ENCODE peak calls at places on chromosomes 11 and 22, in six cellular contexts. O is pancreas, K is fibroblast of lung, D is left lung, P is tibial artery, J is left ventricle myocardium inferior. A is an unnamed sample.

GRCh38 chr22:36430863-36431262 is 43.1 kb upstream of the MYH9 start:
- DNase-seq in D (no peak), O (no peak), K (peak), J (no peak), P (no peak), A (no peak)

GRCh38 chr22:38870312-38870741 is 1.7 kb downstream of the CBX6 start:
- DNase-seq in P (peak), K (peak), O (peak), D (peak), J (peak), A (peak)

GRCh38 chr11:121536116-121536515 is 83.3 kb upstream of the SORL1-AS1 start:
- DNase-seq in D (no peak), K (no peak), O (no peak), J (no peak), P (no peak), A (no peak)

GRCh38 chr11:96156379-96156722 is 186.6 kb downstream of the MAML2 start:
- DNase-seq in D (no peak), O (no peak), J (no peak), P (peak), K (no peak), A (no peak)

GRCh38 chr22:49973018-49973965 is 12.7 kb downstream of the PIM3 start:
- DNase-seq in K (peak), J (no peak), D (no peak), O (no peak), P (peak), A (no peak)

GRCh38 chr11:66851251-66851620 is 5.6 kb upstream of the LRFN4 start:
- DNase-seq in J (no peak), O (peak), D (no peak), P (no peak), K (no peak), A (no peak)

GRCh38 chr11:129538323-129538722 is 162.7 kb downstream of the BARX2 start:
- DNase-seq in P (no peak), K (no peak), O (no peak), D (no peak), J (no peak), A (no peak)

GRCh38 chr11:13169709-13170108 is 107.9 kb upstream of the BMAL1 start:
- DNase-seq in O (no peak), J (no peak), K (peak), P (no peak), D (no peak), A (no peak)

GRCh38 chr11:13140873-13141655 is 131.9 kb downstream of the RASSF10 start:
- DNase-seq in K (peak), O (peak), D (peak), J (no peak), P (no peak), A (no peak)

GRCh38 chr22:46352691-46353386 is 17.3 kb downstream of the TRMU start:
- DNase-seq in P (no peak), O (peak), K (peak), D (peak), J (peak), A (no peak)

GRCh38 chr11:37504925-37505324 is 906.9 kb upstream of the RAG2 start:
- DNase-seq in P (no peak), D (no peak), K (peak), J (no peak), O (no peak), A (no peak)

GRCh38 chr11:126115253-126115540 is 52.5 kb upstream of the CDON start:
- DNase-seq in P (peak), K (no peak), O (peak), D (peak), J (peak), A (no peak)

GRCh38 chr11:32433249-32434115 is 1.9 kb downstream of the WT1 start:
- DNase-seq in P (no peak), D (no peak), K (no peak), J (no peak), O (no peak), A (no peak)

GRCh38 chr11:100681064-100681502 is 6.0 kb upstream of the ARHGAP42 start:
- DNase-seq in D (peak), K (peak), O (no peak), P (peak), J (peak), A (no peak)

GRCh38 chr22:31578171-31578570 is 81.8 kb downstream of the SFI1 start:
- DNase-seq in P (no peak), O (no peak), D (no peak), K (no peak), J (no peak), A (no peak)

GRCh38 chr11:87645626-87646025 is 529.6 kb downstream of the RAB38 start:
- DNase-seq in J (no peak), P (no peak), O (no peak), K (no peak), D (no peak), A (no peak)

GRCh38 chr11:61776561-61777075 is 15.8 kb downstream of the TMEM258 start:
- DNase-seq in J (no peak), D (peak), K (peak), P (no peak), O (peak), A (no peak)

GRCh38 chr11:73295259-73295995 is 12.6 kb upstream of the ARHGEF17 start:
- DNase-seq in J (peak), K (peak), P (peak), D (peak), O (peak), A (no peak)

GRCh38 chr11:128290106-128290840 is 297.1 kb downstream of the ETS1 start:
- DNase-seq in J (peak), O (peak), P (peak), D (peak), K (peak), A (no peak)

GRCh38 chr11:14578551-14578956 is 58.4 kb upstream of the PSMA1 start:
- DNase-seq in K (peak), D (no peak), P (no peak), J (no peak), O (no peak), A (no peak)

GRCh38 chr22:41933411-41934177 is 7.0 kb upstream of the TNFRSF13C start:
- DNase-seq in K (no peak), J (no peak), D (no peak), O (no peak), P (no peak), A (no peak)

GRCh38 chr11:35260342-35260985 is 121.5 kb downstream of the CD44 start:
- DNase-seq in J (no peak), D (no peak), K (peak), P (no peak), O (peak), A (no peak)

GRCh38 chr11:105577645-105578044 is 32.2 kb upstream of the GRIA4 start:
- DNase-seq in O (no peak), D (no peak), J (no peak), K (peak), P (no peak), A (no peak)

GRCh38 chr22:22716136-22716535 is 71.7 kb downstream of the GGTLC2 start:
- DNase-seq in P (no peak), J (no peak), O (no peak), K (no peak), D (no peak), A (peak)

GRCh38 chr11:11396290-11397042 is 43.4 kb upstream of the CSNK2A3 start:
- DNase-seq in P (peak), K (peak), D (no peak), J (no peak), O (no peak), A (no peak)

GRCh38 chr11:114180301-114181055 is 115.7 kb upstream of the NNMT start:
- DNase-seq in P (no peak), J (no peak), D (no peak), K (no peak), O (peak), A (no peak)

GRCh38 chr22:41929158-41929896 is 2.7 kb upstream of the TNFRSF13C start:
- DNase-seq in K (no peak), J (no peak), O (no peak), P (no peak), D (no peak), A (no peak)

GRCh38 chr11:46036969-46037368 is 84.3 kb downstream of the PHF21A start:
- DNase-seq in D (no peak), P (no peak), O (no peak), K (no peak), J (no peak), A (no peak)

GRCh38 chr11:93736129-93736528 is 5.2 kb downstream of the TAF1D start:
- DNase-seq in J (no peak), P (no peak), O (no peak), D (no peak), K (no peak), A (no peak)

GRCh38 chr22:38336699-38337098 is 19.5 kb upstream of the CSNK1E start:
- DNase-seq in J (no peak), D (no peak), P (no peak), O (no peak), K (no peak), A (no peak)

GRCh38 chr11:116732740-116733385 is 39.9 kb downstream of the BUD13 start:
- DNase-seq in D (peak), K (peak), J (peak), O (peak), P (peak), A (peak)

GRCh38 chr11:30292545-30292944 is 30.4 kb upstream of the ARL14EP start:
- DNase-seq in D (no peak), K (no peak), P (no peak), O (no peak), J (no peak), A (no peak)

GRCh38 chr11:44596541-44597276 is 31.2 kb downstream of the CD82 start:
- DNase-seq in K (peak), J (no peak), O (no peak), D (no peak), P (no peak), A (no peak)

GRCh38 chr11:119567667-119568582 is 145.0 kb upstream of the THY1 start:
- DNase-seq in K (peak), O (no peak), P (no peak), D (no peak), J (no peak), A (no peak)

GRCh38 chr22:24190159-24190540 is 8.9 kb downstream of the SUSD2 start:
- DNase-seq in P (no peak), O (no peak), K (no peak), D (no peak), J (peak), A (no peak)

DNA sequence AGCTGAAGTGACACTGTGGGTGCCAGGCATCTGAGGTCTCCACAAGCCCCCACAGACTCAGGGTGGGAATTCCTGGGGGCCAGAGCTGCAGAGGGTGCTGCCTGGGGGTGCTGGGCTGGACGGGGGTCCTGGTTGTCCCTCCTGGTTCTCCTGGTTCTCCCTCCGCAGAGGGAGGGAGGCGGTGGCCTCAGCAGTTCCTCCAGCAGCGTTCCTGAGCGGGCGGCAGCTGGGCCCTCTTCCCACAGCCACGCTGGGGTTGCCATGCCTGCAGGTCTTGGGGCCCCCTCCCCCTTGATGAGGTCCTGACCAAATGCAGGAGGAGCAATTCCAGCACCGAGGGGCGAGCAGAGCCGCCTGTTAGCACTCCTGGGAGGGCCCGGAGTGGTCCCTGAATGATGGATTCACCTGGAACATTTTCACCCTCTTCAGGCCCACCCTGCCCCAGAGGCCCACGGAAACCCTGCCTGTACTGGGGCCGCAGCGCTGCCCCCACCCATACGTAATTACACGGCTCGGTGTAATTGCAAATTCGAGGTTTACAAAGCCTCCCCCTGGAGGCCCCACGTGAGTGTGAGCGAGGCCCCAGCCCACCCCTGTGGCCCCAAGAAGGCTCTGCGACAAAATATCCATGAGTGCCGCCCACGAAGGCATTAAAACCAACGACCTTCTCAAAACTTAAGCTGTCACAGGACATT is 635 bp downstream of the C11orf21 start:
- DNase-seq in P (no peak), J (no peak), O (no peak), K (no peak), D (peak), A (peak)
- H3K27ac ChIP-seq in P (no peak), J (peak), O (no peak), K (no peak), D (no peak), A (no peak)

GRCh38 chr22:19715286-19715939 is 1.1 kb downstream of the SEPTIN5 start:
- DNase-seq in K (no peak), O (no peak), J (peak), P (no peak), D (peak), A (no peak)
- H3K4me3 ChIP-seq in K (peak), O (no peak), J (peak), P (no peak), D (peak), A (peak)

DNA sequence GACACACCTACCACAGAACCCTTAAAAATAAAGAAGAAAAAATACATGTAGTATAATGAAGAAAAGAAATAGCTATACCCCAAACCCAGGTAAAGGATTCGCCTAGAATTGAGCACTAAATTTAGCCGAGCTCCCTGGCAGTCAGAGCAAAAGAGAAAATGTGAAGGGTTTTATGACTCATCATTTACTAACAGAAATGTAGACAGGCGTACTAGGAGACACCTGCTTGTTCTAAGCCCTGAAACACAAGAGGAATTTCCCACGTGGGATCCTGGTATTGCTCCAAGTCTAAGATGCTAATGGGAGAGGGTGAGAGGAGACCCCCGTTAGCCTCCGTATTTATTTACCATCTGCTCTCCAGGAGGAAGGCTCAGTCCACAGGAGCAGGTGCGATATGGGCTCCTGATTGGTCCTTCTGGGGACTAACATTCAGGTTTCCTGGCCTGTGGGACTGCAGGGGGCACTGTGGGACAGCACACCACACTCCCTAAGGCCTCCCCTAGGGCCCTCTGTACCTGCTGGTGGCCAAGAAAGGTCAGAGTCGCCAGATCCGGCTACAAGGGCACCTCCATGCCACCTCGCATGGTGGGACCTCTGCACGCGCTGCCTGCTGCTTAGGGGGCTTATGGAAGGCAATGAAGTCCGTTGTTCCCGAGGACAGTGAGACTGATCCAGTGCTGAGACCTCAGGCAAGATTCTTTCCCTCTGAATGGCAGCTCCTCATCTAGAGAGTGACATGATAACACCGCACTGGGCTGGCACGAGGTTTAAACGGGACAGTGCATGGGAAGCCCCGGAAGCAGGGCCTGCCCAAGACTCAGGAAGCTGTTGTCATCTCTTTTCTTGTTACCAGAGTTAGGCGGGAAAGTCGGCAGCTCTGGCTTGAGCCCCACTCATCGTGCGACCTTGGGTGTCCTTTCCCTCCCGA is 25.8 kb downstream of the KCNC1 start:
- DNase-seq in P (no peak), K (peak), D (peak), J (peak), O (peak), A (no peak)
- TF ChIP-seq CTCF in P (peak), K (peak), D (peak), J (peak), O (no peak), A (no peak)

DNA sequence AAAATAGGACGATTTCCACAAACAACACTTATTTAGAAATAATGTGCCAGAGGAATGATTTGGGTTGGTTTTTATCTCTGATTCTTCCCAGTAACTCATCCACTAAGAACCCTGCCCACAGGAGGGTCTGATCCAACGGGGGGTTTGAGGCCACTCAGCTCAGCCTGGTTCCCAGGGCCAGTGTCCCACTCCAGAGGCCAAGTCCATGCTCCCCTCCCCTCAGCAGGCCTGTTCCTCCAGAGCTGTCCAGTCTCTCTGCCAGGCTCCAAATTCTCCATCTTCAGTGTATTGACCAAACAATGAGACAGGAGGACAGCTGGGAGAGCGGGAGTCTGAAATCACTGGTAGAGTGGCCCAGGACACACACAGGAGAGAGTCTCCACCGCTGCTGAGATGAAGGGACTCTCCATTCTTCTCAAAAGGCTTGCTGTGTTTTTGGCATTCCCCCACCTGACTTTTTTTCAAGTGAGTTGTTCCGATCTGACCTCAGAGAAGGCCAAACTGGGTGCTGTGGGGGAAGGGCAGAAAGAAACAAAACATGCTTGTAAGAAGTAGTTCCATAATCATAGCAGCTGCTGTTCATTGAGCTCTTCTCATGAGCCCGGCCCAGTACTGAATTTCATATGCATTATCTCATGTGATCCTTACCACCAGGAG is 17.6 kb upstream of the SCN2B start:
- DNase-seq in K (no peak), P (no peak), J (no peak), O (peak), D (no peak), A (no peak)
- H3K27ac ChIP-seq in K (no peak), P (no peak), J (peak), O (peak), D (no peak), A (no peak)

GRCh38 chr11:3853545-3853842 is 2.0 kb upstream of the STIM1 start:
- DNase-seq in K (no peak), P (no peak), J (no peak), O (no peak), D (no peak), A (no peak)

GRCh38 chr11:3854977-3855807 is at the start of gene STIM1:
- DNase-seq in D (peak), O (peak), K (peak), P (peak), J (peak), A (peak)

GRCh38 chr11:3855808-3856491 is 486 bp downstream of the STIM1 start:
- DNase-seq in O (peak), K (peak), J (peak), P (peak), D (peak), A (peak)

GRCh38 chr11:3853935-3854659 is 1.4 kb upstream of the STIM1 start:
- DNase-seq in O (peak), K (no peak), J (peak), P (peak), D (no peak), A (no peak)

DNA sequence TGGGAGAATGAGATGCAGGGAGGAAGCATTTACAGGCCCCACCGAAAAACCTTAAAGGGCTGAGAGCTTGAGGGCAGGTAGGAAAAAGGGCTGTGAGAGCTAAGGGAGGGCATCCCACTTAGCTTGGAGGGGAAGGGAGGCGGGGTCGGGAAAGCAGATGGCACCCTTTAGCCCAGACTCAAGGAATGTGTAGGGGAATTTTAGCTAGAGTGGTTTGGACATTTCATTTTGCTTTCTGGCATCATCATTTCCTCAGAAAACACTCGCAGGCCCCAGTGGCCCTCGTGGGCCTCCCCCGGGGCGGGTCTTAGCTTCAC is 846 bp upstream of the STIM1 start:
- DNase-seq in J (no peak), P (no peak), K (no peak), D (no peak), O (no peak), A (no peak)
- H3K4me3 ChIP-seq in J (peak), P (peak), K (no peak), D (peak), O (no peak), A (peak)

GRCh38 chr11:134449713-134450112 is 37.7 kb upstream of the B3GAT1 start:
- DNase-seq in O (no peak), D (no peak), P (no peak), K (no peak), J (no peak), A (no peak)
- TF ChIP-seq CTCF in O (no peak), D (no peak), P (no peak), K (no peak), J (no peak), A (no peak)

GRCh38 chr11:65305501-65306268 is 9.0 kb upstream of the CDC42EP2 start:
- DNase-seq in D (no peak), K (peak), P (no peak), J (no peak), O (peak), A (no peak)
- H3K27ac ChIP-seq in D (no peak), K (peak), P (no peak), J (peak), O (peak), A (no peak)